ENCODE peak calls at places on chromosomes 1 and 21, in seven cellular contexts. One of them, this sample, is unnamed.

GRCh38 chr1:1324084-1324523 is 356 bp downstream of the INTS11 start:
- DNase-seq in fibroblast of lung: no peak
- DNase-seq in bronchial epithelial cell: no peak
- DNase-seq in tibial artery: no peak
- DNase-seq in astrocyte: no peak
- DNase-seq in colonic mucosa: no peak
- DNase-seq in cardiac muscle cell: no peak
- DNase-seq in this sample: no peak

GRCh38 chr1:40819101-40819500 is 35.5 kb downstream of the KCNQ4 start:
- DNase-seq in fibroblast of lung: no peak
- DNase-seq in bronchial epithelial cell: no peak
- DNase-seq in tibial artery: no peak
- DNase-seq in astrocyte: no peak
- DNase-seq in colonic mucosa: no peak
- DNase-seq in cardiac muscle cell: no peak
- DNase-seq in this sample: no peak

GRCh38 chr1:182809414-182809957 is 19.9 kb downstream of the NPL start:
- DNase-seq in fibroblast of lung: no peak
- DNase-seq in bronchial epithelial cell: peak
- DNase-seq in tibial artery: no peak
- DNase-seq in astrocyte: no peak
- DNase-seq in colonic mucosa: no peak
- DNase-seq in cardiac muscle cell: no peak
- DNase-seq in this sample: no peak

GRCh38 chr1:7535934-7536878 is 234.9 kb upstream of the VAMP3 start:
- DNase-seq in fibroblast of lung: no peak
- DNase-seq in bronchial epithelial cell: no peak
- DNase-seq in tibial artery: no peak
- DNase-seq in astrocyte: no peak
- DNase-seq in colonic mucosa: no peak
- DNase-seq in cardiac muscle cell: no peak
- DNase-seq in this sample: no peak

GRCh38 chr21:46112731-46113215 is 14.9 kb downstream of the COL6A2 start:
- DNase-seq in fibroblast of lung: no peak
- DNase-seq in bronchial epithelial cell: no peak
- DNase-seq in tibial artery: no peak
- DNase-seq in astrocyte: no peak
- DNase-seq in colonic mucosa: no peak
- DNase-seq in cardiac muscle cell: no peak
- DNase-seq in this sample: no peak

GRCh38 chr1:51170342-51170741 is 65.7 kb upstream of the RNF11 start:
- DNase-seq in fibroblast of lung: no peak
- DNase-seq in bronchial epithelial cell: peak
- DNase-seq in tibial artery: no peak
- DNase-seq in astrocyte: no peak
- DNase-seq in colonic mucosa: no peak
- DNase-seq in cardiac muscle cell: peak
- DNase-seq in this sample: no peak

GRCh38 chr1:216815239-216815955 is 92.2 kb upstream of the ESRRG start:
- DNase-seq in fibroblast of lung: peak
- DNase-seq in bronchial epithelial cell: peak
- DNase-seq in tibial artery: no peak
- DNase-seq in astrocyte: peak
- DNase-seq in colonic mucosa: peak
- DNase-seq in cardiac muscle cell: peak
- DNase-seq in this sample: peak

GRCh38 chr1:231160851-231161710 is 777 bp upstream of the TRIM67 start:
- DNase-seq in fibroblast of lung: no peak
- DNase-seq in bronchial epithelial cell: no peak
- DNase-seq in tibial artery: no peak
- DNase-seq in astrocyte: no peak
- DNase-seq in colonic mucosa: no peak
- DNase-seq in cardiac muscle cell: no peak
- DNase-seq in this sample: no peak

GRCh38 chr1:233241782-233242181 is 53.7 kb downstream of the PCNX2 start:
- DNase-seq in fibroblast of lung: no peak
- DNase-seq in bronchial epithelial cell: no peak
- DNase-seq in tibial artery: no peak
- DNase-seq in astrocyte: no peak
- DNase-seq in colonic mucosa: no peak
- DNase-seq in cardiac muscle cell: no peak
- DNase-seq in this sample: no peak

GRCh38 chr1:162541619-162542141 is 19.8 kb upstream of the UAP1 start:
- DNase-seq in fibroblast of lung: peak
- DNase-seq in bronchial epithelial cell: peak
- DNase-seq in tibial artery: peak
- DNase-seq in astrocyte: peak
- DNase-seq in colonic mucosa: no peak
- DNase-seq in cardiac muscle cell: peak
- DNase-seq in this sample: peak

GRCh38 chr1:62508187-62508758 is 71.4 kb downstream of the USP1 start:
- DNase-seq in fibroblast of lung: peak
- DNase-seq in bronchial epithelial cell: peak
- DNase-seq in tibial artery: no peak
- DNase-seq in astrocyte: peak
- DNase-seq in colonic mucosa: peak
- DNase-seq in cardiac muscle cell: peak
- DNase-seq in this sample: peak

GRCh38 chr1:186482661-186483255 is 21.8 kb upstream of the PDC start:
- DNase-seq in fibroblast of lung: peak
- DNase-seq in bronchial epithelial cell: peak
- DNase-seq in tibial artery: peak
- DNase-seq in astrocyte: peak
- DNase-seq in colonic mucosa: peak
- DNase-seq in cardiac muscle cell: peak
- DNase-seq in this sample: no peak

GRCh38 chr1:4025752-4026151 is 125.7 kb upstream of the C1orf174 start:
- DNase-seq in fibroblast of lung: no peak
- DNase-seq in bronchial epithelial cell: no peak
- DNase-seq in tibial artery: no peak
- DNase-seq in astrocyte: no peak
- DNase-seq in colonic mucosa: no peak
- DNase-seq in cardiac muscle cell: no peak
- DNase-seq in this sample: no peak

GRCh38 chr1:206955476-206956312 is 9.4 kb upstream of the PIGR start:
- DNase-seq in fibroblast of lung: peak
- DNase-seq in bronchial epithelial cell: no peak
- DNase-seq in tibial artery: no peak
- DNase-seq in astrocyte: no peak
- DNase-seq in colonic mucosa: peak
- DNase-seq in cardiac muscle cell: peak
- DNase-seq in this sample: no peak

GRCh38 chr1:66070491-66070890 is 277.8 kb downstream of the PDE4B start:
- DNase-seq in fibroblast of lung: no peak
- DNase-seq in bronchial epithelial cell: no peak
- DNase-seq in tibial artery: no peak
- DNase-seq in astrocyte: no peak
- DNase-seq in colonic mucosa: no peak
- DNase-seq in cardiac muscle cell: no peak
- DNase-seq in this sample: no peak

GRCh38 chr1:243473281-243474210 is 217.7 kb downstream of the SDCCAG8 start:
- DNase-seq in fibroblast of lung: peak
- DNase-seq in bronchial epithelial cell: peak
- DNase-seq in tibial artery: no peak
- DNase-seq in astrocyte: peak
- DNase-seq in colonic mucosa: no peak
- DNase-seq in cardiac muscle cell: peak
- DNase-seq in this sample: no peak
- H3K4me3 ChIP-seq in fibroblast of lung: peak
- H3K4me3 ChIP-seq in bronchial epithelial cell: peak
- H3K4me3 ChIP-seq in tibial artery: peak
- H3K4me3 ChIP-seq in astrocyte: peak
- H3K4me3 ChIP-seq in colonic mucosa: no peak
- H3K4me3 ChIP-seq in cardiac muscle cell: no peak
- H3K4me3 ChIP-seq in this sample: peak

GRCh38 chr1:109634771-109635750 is 15.4 kb downstream of the AMPD2 start:
- DNase-seq in fibroblast of lung: no peak
- DNase-seq in bronchial epithelial cell: no peak
- DNase-seq in tibial artery: peak
- DNase-seq in astrocyte: no peak
- DNase-seq in colonic mucosa: no peak
- DNase-seq in cardiac muscle cell: no peak
- DNase-seq in this sample: no peak

GRCh38 chr1:109637446-109637845 is 17.8 kb downstream of the AMPD2 start:
- DNase-seq in fibroblast of lung: no peak
- DNase-seq in bronchial epithelial cell: no peak
- DNase-seq in tibial artery: peak
- DNase-seq in astrocyte: no peak
- DNase-seq in colonic mucosa: no peak
- DNase-seq in cardiac muscle cell: no peak
- DNase-seq in this sample: no peak

GRCh38 chr1:109634292-109634691 is 14.7 kb downstream of the AMPD2 start:
- DNase-seq in fibroblast of lung: no peak
- DNase-seq in bronchial epithelial cell: no peak
- DNase-seq in tibial artery: peak
- DNase-seq in astrocyte: no peak
- DNase-seq in colonic mucosa: no peak
- DNase-seq in cardiac muscle cell: no peak
- DNase-seq in this sample: no peak

GRCh38 chr1:109635862-109636200 is 16.2 kb downstream of the AMPD2 start:
- DNase-seq in fibroblast of lung: no peak
- DNase-seq in bronchial epithelial cell: no peak
- DNase-seq in tibial artery: no peak
- DNase-seq in astrocyte: no peak
- DNase-seq in colonic mucosa: no peak
- DNase-seq in cardiac muscle cell: no peak
- DNase-seq in this sample: no peak

DNA sequence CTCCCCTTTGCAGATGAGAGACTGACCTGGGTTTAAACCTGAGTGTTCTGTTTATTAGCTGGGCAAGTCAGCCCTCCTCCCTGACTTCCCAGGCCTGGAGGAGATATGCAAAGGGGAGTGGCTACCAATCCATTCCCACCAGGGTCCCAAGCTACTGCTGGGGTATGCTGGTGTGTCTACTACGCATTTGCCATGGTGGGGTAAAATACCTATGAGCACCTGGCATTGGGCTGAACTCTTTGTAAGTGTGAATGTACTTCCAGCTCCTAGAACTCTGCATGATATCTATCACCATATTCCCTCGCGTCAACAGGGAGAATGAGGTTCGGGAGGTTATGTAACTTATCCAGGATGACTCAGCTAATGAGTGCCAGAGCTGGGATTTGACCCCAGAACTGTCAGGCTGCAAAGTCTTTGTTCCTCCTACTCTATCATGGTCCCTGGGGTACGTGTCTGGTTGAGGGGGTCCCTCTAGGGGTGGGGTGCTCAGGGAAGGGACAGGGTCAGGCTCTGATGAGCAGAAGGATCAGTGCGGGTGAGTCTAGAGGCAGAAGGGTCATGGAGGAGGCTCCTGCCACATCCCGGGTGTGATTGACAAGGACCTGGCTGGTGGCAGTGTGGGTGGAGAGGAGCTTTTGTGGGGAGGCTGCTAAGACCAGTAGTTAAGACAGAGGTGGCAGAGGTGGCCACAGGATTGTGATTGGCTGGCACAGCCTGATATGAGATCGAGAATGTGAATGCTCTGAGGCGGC is 16.7 kb downstream of the AMPD2 start:
- DNase-seq in fibroblast of lung: peak
- DNase-seq in bronchial epithelial cell: peak
- DNase-seq in tibial artery: peak
- DNase-seq in astrocyte: peak
- DNase-seq in colonic mucosa: no peak
- DNase-seq in cardiac muscle cell: peak
- DNase-seq in this sample: no peak
- TF ChIP-seq CTCF in fibroblast of lung: no peak
- TF ChIP-seq CTCF in bronchial epithelial cell: no peak
- TF ChIP-seq CTCF in tibial artery: no peak
- TF ChIP-seq CTCF in astrocyte: no peak
- TF ChIP-seq CTCF in colonic mucosa: no peak
- TF ChIP-seq CTCF in cardiac muscle cell: no peak
- TF ChIP-seq CTCF in this sample: no peak

DNA sequence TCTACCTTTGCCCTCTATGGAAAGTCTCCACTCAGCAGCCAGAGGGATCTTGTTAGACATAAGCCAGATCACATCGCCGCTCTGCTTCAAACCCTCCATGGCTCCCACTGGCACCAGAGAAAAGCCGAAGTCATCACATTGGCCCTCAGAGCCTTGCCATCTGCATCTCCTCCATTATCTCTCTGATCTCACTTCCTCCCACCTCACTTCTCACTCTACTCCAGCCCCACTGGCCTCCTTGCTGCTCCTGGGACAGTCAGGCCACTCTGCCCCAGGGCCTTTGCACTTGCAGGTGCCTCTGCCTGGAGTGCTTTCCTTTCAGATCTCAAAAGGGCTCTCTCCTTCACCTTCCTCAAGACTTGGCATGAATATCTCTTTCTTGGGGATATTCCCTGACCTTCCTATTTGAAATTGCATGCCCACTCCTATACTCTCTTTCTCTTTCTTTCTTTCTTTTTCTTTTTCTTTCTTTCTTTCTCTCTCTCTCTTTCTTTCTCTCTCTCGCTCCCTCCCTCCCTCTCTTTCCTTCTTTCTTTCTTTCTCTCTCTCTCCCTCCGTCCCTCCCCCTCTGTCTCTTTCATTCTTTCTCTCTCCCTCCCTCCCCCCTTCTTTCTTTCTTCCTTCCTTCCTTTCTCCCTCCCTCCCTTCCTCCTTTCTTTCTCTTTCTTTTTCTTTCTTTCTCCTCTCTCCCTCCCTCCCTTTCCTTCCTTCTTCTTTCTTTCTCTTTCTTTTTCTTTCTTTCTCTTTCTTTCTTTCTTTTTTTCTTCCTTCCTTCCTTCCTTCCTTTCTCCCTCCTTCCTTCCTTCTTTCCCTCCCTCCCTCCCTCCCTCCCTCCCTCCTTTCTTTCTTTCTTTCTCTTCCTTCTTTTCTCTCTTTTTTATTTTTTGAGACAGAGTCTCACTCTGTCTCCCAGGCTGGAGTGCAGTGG is 96.0 kb upstream of the CASZ1 start:
- DNase-seq in fibroblast of lung: no peak
- DNase-seq in bronchial epithelial cell: no peak
- DNase-seq in tibial artery: no peak
- DNase-seq in astrocyte: no peak
- DNase-seq in colonic mucosa: no peak
- DNase-seq in cardiac muscle cell: no peak
- DNase-seq in this sample: no peak
- H3K4me3 ChIP-seq in fibroblast of lung: no peak
- H3K4me3 ChIP-seq in bronchial epithelial cell: no peak
- H3K4me3 ChIP-seq in tibial artery: no peak
- H3K4me3 ChIP-seq in astrocyte: no peak
- H3K4me3 ChIP-seq in colonic mucosa: no peak
- H3K4me3 ChIP-seq in cardiac muscle cell: no peak
- H3K4me3 ChIP-seq in this sample: no peak

DNA sequence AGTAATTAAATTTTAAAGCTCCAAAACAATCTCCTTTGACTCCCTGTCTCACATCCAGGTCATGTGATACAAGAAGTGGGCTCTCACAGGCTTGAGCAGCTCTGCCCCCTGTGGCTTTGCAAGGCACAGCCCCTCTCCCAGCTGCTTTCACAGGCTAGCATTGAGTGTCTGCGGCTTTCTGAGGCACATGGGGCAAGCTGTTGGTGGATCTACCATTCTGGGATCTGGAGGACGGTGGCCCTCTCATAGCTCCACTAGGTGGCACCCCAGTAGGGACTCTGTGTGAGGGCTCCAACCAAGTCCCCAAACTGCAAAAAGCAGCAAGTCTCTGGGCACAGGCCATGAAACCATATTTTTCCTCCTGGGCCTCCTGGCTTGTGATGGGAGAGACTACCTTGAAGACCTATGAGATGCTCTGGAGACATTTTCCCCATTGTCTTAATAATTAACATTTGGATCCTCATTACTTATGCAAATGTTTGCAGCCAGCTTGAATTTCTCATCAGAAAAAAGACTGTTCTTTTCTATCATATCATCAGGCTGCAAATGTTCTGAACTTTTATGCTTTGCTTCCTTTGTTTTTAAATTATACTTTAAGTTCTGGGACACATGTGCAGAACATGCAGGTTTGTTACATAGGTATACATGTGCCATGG is 554.1 kb upstream of the OLFM3 start:
- DNase-seq in fibroblast of lung: peak
- DNase-seq in bronchial epithelial cell: peak
- DNase-seq in tibial artery: no peak
- DNase-seq in astrocyte: no peak
- DNase-seq in colonic mucosa: no peak
- DNase-seq in cardiac muscle cell: peak
- DNase-seq in this sample: no peak
- TF ChIP-seq CTCF in fibroblast of lung: peak
- TF ChIP-seq CTCF in bronchial epithelial cell: peak
- TF ChIP-seq CTCF in tibial artery: no peak
- TF ChIP-seq CTCF in astrocyte: no peak
- TF ChIP-seq CTCF in colonic mucosa: no peak
- TF ChIP-seq CTCF in cardiac muscle cell: peak
- TF ChIP-seq CTCF in this sample: peak

This sample was measured in retinal pigment epithelial cell.